ENCODE peak calls at places on chromosomes 2 and 18, in seven cellular contexts. J is left kidney; Y is tibial artery; O is mammary epithelial cell; V is anterior cingulate cortex; C is NCI-H2029; Z is CD8-positive, alpha-beta memory T cell. H is an unnamed sample.

GRCh38 chr2:67824196-67824595 is 238.6 kb downstream of the C1D start:
- DNase-seq in Z (no peak), C (no peak), Y (no peak), J (peak; percentile 56), O (no peak), V (no peak), H (no peak)

GRCh38 chr2:20393986-20394385 is 43.3 kb upstream of the PUM2 start:
- DNase-seq in C (no peak), Y (no peak), Z (no peak), V (no peak), J (no peak), O (no peak), H (no peak)

GRCh38 chr2:20129320-20130274 is 78.2 kb upstream of the LAPTM4A start:
- DNase-seq in O (no peak), J (no peak), Y (no peak), C (peak; percentile 57), Z (no peak), V (no peak), H (no peak)

GRCh38 chr2:22253171-22253570 is 1129.4 kb downstream of the TDRD15 start:
- DNase-seq in O (no peak), C (no peak), Y (no peak), Z (no peak), J (no peak), V (no peak), H (no peak)

GRCh38 chr2:179237209-179237946 is 27.3 kb downstream of the SESTD1 start:
- DNase-seq in Z (no peak), O (no peak), C (no peak), V (no peak), Y (no peak), J (peak; percentile 13), H (no peak)

GRCh38 chr2:242010567-242011513 is 141.3 kb downstream of the RTP5 start:
- DNase-seq in Y (no peak), O (no peak), V (no peak), Z (no peak), J (peak; percentile 46), C (no peak), H (no peak)

GRCh38 chr2:232522014-232522854 is 2.0 kb downstream of the PRSS56 start:
- DNase-seq in C (no peak), J (peak; percentile 73), Y (no peak), V (no peak), Z (peak; percentile 62), O (no peak), H (peak; percentile 77)

GRCh38 chr2:3305952-3306351 is 71.7 kb downstream of the EIPR1 start:
- DNase-seq in Y (no peak), J (no peak), C (no peak), V (no peak), O (no peak), Z (no peak), H (peak; percentile 37)

GRCh38 chr2:171598713-171599319 is 76.5 kb downstream of the CYBRD1 start:
- DNase-seq in Y (no peak), Z (peak; percentile 7), V (no peak), J (peak; percentile 72), O (peak; percentile 51), C (peak; percentile 62), H (no peak)

GRCh38 chr2:96218508-96219131 is 10.0 kb upstream of the STARD7 start:
- DNase-seq in O (no peak), J (no peak), V (no peak), C (no peak), Y (no peak), Z (no peak), H (no peak)

GRCh38 chr2:173747037-173747436 is 218.1 kb downstream of the SP3 start:
- DNase-seq in Y (no peak), O (no peak), Z (no peak), V (no peak), J (no peak), C (no peak), H (no peak)

GRCh38 chr2:62787381-62787780 is 81.9 kb downstream of the EHBP1 start:
- DNase-seq in Y (no peak), Z (no peak), O (peak; percentile 20), C (peak; percentile 8), J (peak; percentile 56), V (no peak), H (no peak)

GRCh38 chr2:88729061-88729745 is 37.7 kb downstream of the RPIA start:
- DNase-seq in O (peak; percentile 72), Y (no peak), Z (no peak), C (no peak), J (no peak), V (no peak), H (no peak)

GRCh38 chr18:24402209-24402785 is 4.7 kb upstream of the OSBPL1A start:
- DNase-seq in O (no peak), C (no peak), J (no peak), V (no peak), Z (no peak), Y (no peak), H (no peak)

GRCh38 chr2:383888-384287 is 96.0 kb upstream of the ALKAL2 start:
- DNase-seq in Y (no peak), V (no peak), J (peak; percentile 51), Z (no peak), O (no peak), C (no peak), H (no peak)

GRCh38 chr2:203535078-203535783 is at the start of gene RAPH1:
- DNase-seq in J (peak; percentile 94), Z (peak; percentile 31), O (peak; percentile 94), C (peak; percentile 69), Y (peak; percentile 78), V (peak; percentile 20), H (peak; percentile 44)

GRCh38 chr18:59917422-59917821 is 17.6 kb downstream of the PMAIP1 start:
- DNase-seq in Y (no peak), C (no peak), Z (no peak), J (no peak), O (peak; percentile 68), V (no peak), H (no peak)

GRCh38 chr2:189168876-189169499 is 10.6 kb downstream of the COL5A2 start:
- DNase-seq in Y (no peak), O (no peak), J (no peak), C (no peak), Z (no peak), V (no peak), H (no peak)

GRCh38 chr2:60283633-60284032 is 269.8 kb downstream of the BCL11A start:
- DNase-seq in J (no peak), C (no peak), O (no peak), Z (no peak), Y (no peak), V (no peak), H (no peak)

H was measured in dorsolateral prefrontal cortex.